ENCODE peak calls at places on chromosomes 3 and 15, in six cellular contexts. K is stimulated activated CD8-positive, alpha-beta memory T cell treated with anti-CD3 and anti-CD28 coated beads, Interleukin-15, amount 100 ng/mL, for 24 hours; V is GM23248; R is activated naive CD4-positive, alpha-beta T cell treated with anti-CD3 and anti-CD28 coated beads for 36 hours; Q is left ventricle myocardium superior; U is T-helper 17 cell. L is an unnamed sample.

GRCh38 chr15:96625251-96625650 is 294.8 kb downstream of the NR2F2 start:
- DNase-seq in K (no peak), Q (no peak), V (no peak), R (no peak), U (no peak), L (no peak)

GRCh38 chr3:57788624-57789018 is 32.5 kb downstream of the SLMAP start:
- DNase-seq in Q (no peak), K (no peak), R (no peak), V (no peak), U (no peak), L (no peak)

GRCh38 chr3:58308728-58309127 is 2.4 kb downstream of the HTD2 start:
- DNase-seq in R (no peak), Q (no peak), K (no peak), V (peak), U (no peak), L (no peak)

GRCh38 chr3:72663429-72663828 is 184.8 kb downstream of the SHQ1 start:
- DNase-seq in V (peak), K (no peak), R (no peak), U (no peak), Q (no peak), L (no peak)

GRCh38 chr15:66822576-66822975 is 120.5 kb downstream of the SMAD6 start:
- DNase-seq in R (no peak), Q (no peak), V (no peak), U (no peak), K (no peak), L (no peak)

GRCh38 chr3:149657796-149658443 is at the start of gene WWTR1:
- DNase-seq in U (no peak), V (peak), Q (peak), K (no peak), R (peak), L (no peak)

GRCh38 chr15:62462721-62463120 is 297.6 kb upstream of the C2CD4B start:
- DNase-seq in Q (no peak), K (no peak), U (no peak), V (peak), R (no peak), L (no peak)

GRCh38 chr3:60000311-60001105 is 950.7 kb upstream of the CFAP20DC start:
- DNase-seq in Q (no peak), R (no peak), K (no peak), U (no peak), V (no peak), L (no peak)

GRCh38 chr3:101988591-101988990 is 139.3 kb downstream of the NFKBIZ start:
- DNase-seq in R (peak), Q (no peak), U (no peak), K (no peak), V (peak), L (no peak)

GRCh38 chr3:124230432-124230831 is 238.5 kb upstream of the ROPN1 start:
- DNase-seq in U (no peak), Q (no peak), V (no peak), K (no peak), R (no peak), L (no peak)

GRCh38 chr15:22873204-22873701 is 34.8 kb downstream of the NIPA2 start:
- DNase-seq in V (peak), R (no peak), K (no peak), Q (no peak), U (no peak), L (no peak)

GRCh38 chr15:49843725-49844124 is 222.9 kb downstream of the DTWD1 start:
- DNase-seq in U (no peak), Q (no peak), K (no peak), V (peak), R (no peak), L (no peak)

GRCh38 chr3:125072310-125072709 is 16.5 kb upstream of the HEG1 start:
- DNase-seq in R (no peak), K (no peak), U (no peak), V (peak), Q (peak), L (no peak)

GRCh38 chr15:93035953-93036810 is 52.8 kb downstream of the RGMA start:
- DNase-seq in Q (no peak), V (peak), R (peak), U (no peak), K (peak), L (peak)

GRCh38 chr3:54321515-54321914 is 199.2 kb downstream of the CACNA2D3 start:
- DNase-seq in R (no peak), Q (no peak), K (no peak), U (no peak), V (no peak), L (no peak)

GRCh38 chr15:28110416-28110975 is 11.4 kb upstream of the OCA2 start:
- DNase-seq in U (no peak), R (no peak), K (no peak), V (no peak), Q (no peak), L (no peak)

L was measured in activated T-helper 9 cell treated with anti-CD3 and anti-CD28 coated beads, Interleukin-2, amount 50 U/mL, for 16 hours.